ENCODE peak calls at places on chromosomes 7 and 10, in ten cellular contexts. One of them, this sample, is unnamed.

GRCh38 chr7:52705768-52706167 is 329.7 kb upstream of the POM121L12 start:
- DNase-seq in ovary: no peak
- DNase-seq in suprapubic skin: no peak
- DNase-seq in transverse colon: no peak
- DNase-seq in sigmoid colon: no peak
- DNase-seq in A549: no peak
- DNase-seq in stomach: no peak
- DNase-seq in esophagus muscularis mucosa: no peak
- DNase-seq in upper lobe of left lung: no peak
- DNase-seq in HepG2: no peak
- DNase-seq in this sample: no peak

GRCh38 chr7:139647812-139648616 is 124.5 kb downstream of the CLEC2L start:
- DNase-seq in ovary: no peak
- DNase-seq in suprapubic skin: no peak
- DNase-seq in transverse colon: no peak
- DNase-seq in sigmoid colon: no peak
- DNase-seq in A549: no peak
- DNase-seq in stomach: no peak
- DNase-seq in esophagus muscularis mucosa: no peak
- DNase-seq in upper lobe of left lung: no peak
- DNase-seq in HepG2: no peak
- DNase-seq in this sample: no peak

GRCh38 chr7:28641752-28642546 is 229.6 kb downstream of the CREB5 start:
- DNase-seq in ovary: no peak
- DNase-seq in suprapubic skin: no peak
- DNase-seq in transverse colon: no peak
- DNase-seq in sigmoid colon: no peak
- DNase-seq in A549: no peak
- DNase-seq in stomach: no peak
- DNase-seq in esophagus muscularis mucosa: no peak
- DNase-seq in upper lobe of left lung: no peak
- DNase-seq in HepG2: no peak
- DNase-seq in this sample: no peak

GRCh38 chr10:29554660-29555059 is 80.1 kb downstream of the SVIL start:
- DNase-seq in ovary: no peak
- DNase-seq in suprapubic skin: no peak
- DNase-seq in transverse colon: no peak
- DNase-seq in sigmoid colon: no peak
- DNase-seq in A549: no peak
- DNase-seq in stomach: no peak
- DNase-seq in esophagus muscularis mucosa: no peak
- DNase-seq in upper lobe of left lung: no peak
- DNase-seq in HepG2: no peak
- DNase-seq in this sample: no peak

GRCh38 chr10:480498-480927 is 209.0 kb downstream of the DIP2C start:
- DNase-seq in ovary: no peak
- DNase-seq in suprapubic skin: no peak
- DNase-seq in transverse colon: no peak
- DNase-seq in sigmoid colon: no peak
- DNase-seq in A549: no peak
- DNase-seq in stomach: no peak
- DNase-seq in esophagus muscularis mucosa: no peak
- DNase-seq in upper lobe of left lung: no peak
- DNase-seq in HepG2: no peak
- DNase-seq in this sample: no peak

GRCh38 chr10:76558586-76558985 is 1079.0 kb downstream of the KCNMA1 start:
- DNase-seq in ovary: no peak
- DNase-seq in suprapubic skin: no peak
- DNase-seq in transverse colon: peak
- DNase-seq in sigmoid colon: peak
- DNase-seq in A549: no peak
- DNase-seq in stomach: peak
- DNase-seq in esophagus muscularis mucosa: no peak
- DNase-seq in upper lobe of left lung: peak
- DNase-seq in HepG2: peak
- DNase-seq in this sample: no peak

GRCh38 chr7:7696458-7697119 is 21.8 kb downstream of the RPA3 start:
- DNase-seq in ovary: no peak
- DNase-seq in suprapubic skin: no peak
- DNase-seq in transverse colon: no peak
- DNase-seq in sigmoid colon: no peak
- DNase-seq in A549: no peak
- DNase-seq in stomach: no peak
- DNase-seq in esophagus muscularis mucosa: no peak
- DNase-seq in upper lobe of left lung: no peak
- DNase-seq in HepG2: peak
- DNase-seq in this sample: no peak

GRCh38 chr7:38020134-38020533 is 99.7 kb downstream of the EPDR1 start:
- DNase-seq in ovary: no peak
- DNase-seq in suprapubic skin: no peak
- DNase-seq in transverse colon: no peak
- DNase-seq in sigmoid colon: no peak
- DNase-seq in A549: no peak
- DNase-seq in stomach: no peak
- DNase-seq in esophagus muscularis mucosa: no peak
- DNase-seq in upper lobe of left lung: no peak
- DNase-seq in HepG2: no peak
- DNase-seq in this sample: no peak

GRCh38 chr7:120873367-120873766 is 15.4 kb upstream of the TSPAN12 start:
- DNase-seq in ovary: no peak
- DNase-seq in suprapubic skin: no peak
- DNase-seq in transverse colon: no peak
- DNase-seq in sigmoid colon: no peak
- DNase-seq in A549: no peak
- DNase-seq in stomach: no peak
- DNase-seq in esophagus muscularis mucosa: no peak
- DNase-seq in upper lobe of left lung: no peak
- DNase-seq in HepG2: no peak
- DNase-seq in this sample: no peak

GRCh38 chr7:20831451-20831850 is 44.8 kb upstream of the SP8 start:
- DNase-seq in ovary: no peak
- DNase-seq in suprapubic skin: no peak
- DNase-seq in transverse colon: no peak
- DNase-seq in sigmoid colon: no peak
- DNase-seq in A549: no peak
- DNase-seq in stomach: no peak
- DNase-seq in esophagus muscularis mucosa: no peak
- DNase-seq in upper lobe of left lung: no peak
- DNase-seq in HepG2: no peak
- DNase-seq in this sample: no peak

GRCh38 chr7:226281-226882 is 34.0 kb downstream of the FAM20C start:
- DNase-seq in ovary: no peak
- DNase-seq in suprapubic skin: no peak
- DNase-seq in transverse colon: no peak
- DNase-seq in sigmoid colon: no peak
- DNase-seq in A549: no peak
- DNase-seq in stomach: peak
- DNase-seq in esophagus muscularis mucosa: no peak
- DNase-seq in upper lobe of left lung: no peak
- DNase-seq in HepG2: no peak
- DNase-seq in this sample: no peak

GRCh38 chr7:157436076-157436475 is 99.3 kb downstream of the DNAJB6 start:
- DNase-seq in ovary: no peak
- DNase-seq in suprapubic skin: peak
- DNase-seq in transverse colon: no peak
- DNase-seq in sigmoid colon: peak
- DNase-seq in A549: no peak
- DNase-seq in stomach: no peak
- DNase-seq in esophagus muscularis mucosa: no peak
- DNase-seq in upper lobe of left lung: no peak
- DNase-seq in HepG2: no peak
- DNase-seq in this sample: no peak

DNA sequence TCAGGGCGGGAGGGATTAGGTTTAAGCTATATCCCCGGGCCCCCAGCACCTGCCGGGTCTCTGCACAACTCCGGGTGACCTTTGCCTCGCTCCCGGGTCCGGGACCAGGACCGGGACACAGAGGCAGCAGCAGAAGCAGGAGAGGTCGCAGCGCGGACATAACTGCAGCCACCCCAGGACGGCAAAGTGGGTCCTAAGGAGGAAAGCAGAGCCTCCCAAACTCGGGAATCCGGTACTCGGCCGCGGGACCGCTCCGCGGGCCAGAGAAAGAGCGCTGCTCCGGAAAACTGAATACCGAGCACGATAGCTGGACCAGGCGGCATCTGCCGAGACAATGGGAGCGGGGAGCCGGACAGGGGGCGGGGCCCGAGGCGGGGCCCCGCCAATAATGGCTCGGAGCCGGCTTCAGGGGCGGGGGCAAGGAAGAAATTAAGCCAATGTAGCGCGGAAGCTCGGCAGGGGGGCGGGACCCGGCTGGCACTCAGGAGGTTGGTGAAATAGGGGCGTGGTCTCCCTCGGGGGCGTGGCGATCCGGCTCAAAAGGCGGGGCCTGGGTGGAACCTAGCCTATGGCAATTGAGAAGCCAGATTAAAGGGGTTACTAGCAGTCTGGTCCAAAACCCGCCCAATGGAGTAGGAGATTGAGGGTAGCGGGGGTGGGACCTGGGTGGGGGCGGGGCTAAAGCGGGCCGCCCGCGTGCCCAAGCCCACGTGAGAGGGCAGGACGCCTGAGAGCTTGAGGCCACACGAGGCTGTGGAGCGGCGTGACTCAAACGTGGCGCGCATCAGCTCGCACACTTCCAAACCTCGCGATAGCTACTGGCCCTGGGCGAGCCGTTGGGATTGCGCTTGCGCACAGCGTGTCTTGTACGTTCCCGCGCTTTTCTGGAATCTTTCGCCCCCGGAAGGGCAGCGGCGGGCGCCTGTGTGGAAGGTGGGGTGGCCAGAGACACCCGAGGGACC is at the start of the genes GPC2 and STAG3:
- DNase-seq in ovary: peak
- DNase-seq in suprapubic skin: peak
- DNase-seq in transverse colon: peak
- DNase-seq in sigmoid colon: peak
- DNase-seq in A549: peak
- DNase-seq in stomach: peak
- DNase-seq in esophagus muscularis mucosa: peak
- DNase-seq in upper lobe of left lung: peak
- DNase-seq in HepG2: peak
- DNase-seq in this sample: peak
- TF ChIP-seq POLR2A in ovary: no peak
- TF ChIP-seq POLR2A in suprapubic skin: no peak
- TF ChIP-seq POLR2A in transverse colon: no peak
- TF ChIP-seq POLR2A in sigmoid colon: no peak
- TF ChIP-seq POLR2A in A549: peak
- TF ChIP-seq POLR2A in stomach: no peak
- TF ChIP-seq POLR2A in esophagus muscularis mucosa: no peak
- TF ChIP-seq POLR2A in upper lobe of left lung: no peak
- TF ChIP-seq POLR2A in HepG2: no peak
- TF ChIP-seq POLR2A in this sample: no peak

DNA sequence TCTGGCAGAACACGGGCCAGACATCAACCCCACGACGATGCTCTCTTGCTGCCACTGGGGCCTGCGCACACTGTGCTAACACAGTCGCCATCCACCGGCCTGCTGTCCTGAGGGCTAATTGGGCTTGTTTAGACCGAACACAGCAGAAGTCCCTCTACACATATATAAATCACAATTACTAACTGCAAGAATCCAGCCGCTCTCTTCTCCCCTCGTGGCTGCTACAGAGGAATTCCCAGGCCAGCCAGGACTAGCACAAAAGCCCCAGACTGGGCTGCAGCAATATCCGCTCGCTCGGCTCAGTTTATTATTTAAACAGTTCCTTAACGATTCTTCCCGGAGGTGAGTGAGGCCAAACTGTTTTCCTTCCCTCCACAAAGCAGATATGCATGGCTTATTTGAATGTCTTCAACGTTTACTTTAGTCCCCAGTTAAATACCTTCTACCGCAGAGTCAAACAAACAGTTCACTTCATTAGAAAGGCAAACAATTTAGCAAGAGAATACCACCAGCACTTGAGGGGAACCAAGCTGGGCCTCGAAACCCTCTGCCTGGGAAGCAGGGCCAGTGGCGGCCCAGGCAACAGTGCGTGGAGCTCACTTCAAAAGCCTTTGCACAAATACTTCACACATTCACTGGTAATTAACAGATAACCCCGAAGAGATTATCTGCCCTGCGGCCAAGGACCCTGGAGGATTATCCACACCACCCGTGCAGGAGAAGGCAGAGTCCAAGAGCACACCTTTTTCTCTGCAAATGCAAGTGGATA is 145.4 kb downstream of the GLI3 start:
- DNase-seq in ovary: no peak
- DNase-seq in suprapubic skin: no peak
- DNase-seq in transverse colon: no peak
- DNase-seq in sigmoid colon: no peak
- DNase-seq in A549: no peak
- DNase-seq in stomach: peak
- DNase-seq in esophagus muscularis mucosa: no peak
- DNase-seq in upper lobe of left lung: peak
- DNase-seq in HepG2: peak
- DNase-seq in this sample: no peak
- H3K4me3 ChIP-seq in ovary: no peak
- H3K4me3 ChIP-seq in suprapubic skin: no peak
- H3K4me3 ChIP-seq in transverse colon: no peak
- H3K4me3 ChIP-seq in sigmoid colon: no peak
- H3K4me3 ChIP-seq in A549: no peak
- H3K4me3 ChIP-seq in stomach: no peak
- H3K4me3 ChIP-seq in esophagus muscularis mucosa: no peak
- H3K4me3 ChIP-seq in upper lobe of left lung: no peak
- H3K4me3 ChIP-seq in HepG2: no peak
- H3K4me3 ChIP-seq in this sample: no peak

DNA sequence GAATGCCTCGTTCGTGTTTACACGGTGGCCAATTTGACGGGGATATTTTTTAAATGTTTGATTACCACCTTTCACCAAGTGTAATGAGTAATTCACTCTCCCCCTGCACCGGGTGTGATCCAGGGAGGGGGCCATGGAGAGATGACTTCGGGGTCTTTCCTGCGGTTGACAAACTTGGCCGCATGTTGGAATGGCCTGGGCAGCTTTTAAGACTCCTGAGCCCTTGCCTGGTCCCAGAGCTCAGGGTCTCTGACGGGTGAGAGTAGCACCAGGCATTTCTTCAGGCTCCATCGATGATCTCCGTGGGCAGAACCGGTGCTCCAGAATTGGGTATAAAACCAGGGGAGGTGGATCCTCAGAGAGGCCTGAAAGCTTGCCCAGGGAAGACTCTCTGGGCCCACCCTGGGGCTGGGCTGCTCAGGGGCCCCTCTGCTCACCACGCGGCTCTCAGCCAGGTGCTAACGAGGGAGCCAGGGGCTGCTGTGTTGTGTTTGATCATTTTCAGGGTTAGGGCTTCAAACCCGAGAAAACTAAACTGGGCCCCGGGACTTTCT is 882 bp downstream of the ZNF282 start:
- DNase-seq in ovary: no peak
- DNase-seq in suprapubic skin: no peak
- DNase-seq in transverse colon: peak
- DNase-seq in sigmoid colon: peak
- DNase-seq in A549: no peak
- DNase-seq in stomach: no peak
- DNase-seq in esophagus muscularis mucosa: no peak
- DNase-seq in upper lobe of left lung: no peak
- DNase-seq in HepG2: no peak
- DNase-seq in this sample: no peak
- TF ChIP-seq EP300 in ovary: no peak
- TF ChIP-seq EP300 in suprapubic skin: no peak
- TF ChIP-seq EP300 in transverse colon: no peak
- TF ChIP-seq EP300 in sigmoid colon: no peak
- TF ChIP-seq EP300 in A549: no peak
- TF ChIP-seq EP300 in stomach: no peak
- TF ChIP-seq EP300 in esophagus muscularis mucosa: no peak
- TF ChIP-seq EP300 in upper lobe of left lung: no peak
- TF ChIP-seq EP300 in HepG2: no peak
- TF ChIP-seq EP300 in this sample: no peak

GRCh38 chr7:39353615-39354376 is 212.4 kb upstream of the YAE1 start:
- DNase-seq in ovary: peak
- DNase-seq in suprapubic skin: no peak
- DNase-seq in transverse colon: peak
- DNase-seq in sigmoid colon: peak
- DNase-seq in A549: no peak
- DNase-seq in stomach: peak
- DNase-seq in esophagus muscularis mucosa: no peak
- DNase-seq in upper lobe of left lung: peak
- DNase-seq in HepG2: no peak
- DNase-seq in this sample: no peak
- TF ChIP-seq POLR2A in ovary: no peak
- TF ChIP-seq POLR2A in suprapubic skin: no peak
- TF ChIP-seq POLR2A in transverse colon: no peak
- TF ChIP-seq POLR2A in sigmoid colon: no peak
- TF ChIP-seq POLR2A in A549: no peak
- TF ChIP-seq POLR2A in stomach: no peak
- TF ChIP-seq POLR2A in esophagus muscularis mucosa: no peak
- TF ChIP-seq POLR2A in upper lobe of left lung: no peak
- TF ChIP-seq POLR2A in HepG2: no peak
- TF ChIP-seq POLR2A in this sample: no peak

This sample was measured in tibial nerve.